ENCODE peak calls at places on chromosomes 3 and 15, in eight cellular contexts. O is NCI-H1105; N is effector CD4-positive, alpha-beta T cell; U is Peyer's patch; C is lung microvascular endothelial cell; X is A673; S is NCI-H460; D is left ventricle myocardium inferior. Z is an unnamed sample.

GRCh38 chr3:171783626-171784025 is 26.7 kb downstream of the PLD1 start:
- DNase-seq in O (no peak), N (no peak), U (no peak), C (no peak), X (no peak), S (no peak), D (no peak), Z (no peak)

GRCh38 chr3:13663781-13664535 is 115.0 kb downstream of the FBLN2 start:
- DNase-seq in O (no peak), N (no peak), U (no peak), C (no peak), X (no peak), S (no peak), D (no peak), Z (no peak)

GRCh38 chr3:134313839-134314587 is 60.2 kb downstream of the AMOTL2 start:
- DNase-seq in O (no peak), N (no peak), U (no peak), C (no peak), X (no peak), S (no peak), D (no peak), Z (no peak)

GRCh38 chr15:75061272-75061671 is 37.9 kb downstream of the PPCDC start:
- DNase-seq in O (no peak), N (no peak), U (no peak), C (no peak), X (no peak), S (no peak), D (no peak), Z (no peak)

GRCh38 chr3:128787256-128788253 is 61.6 kb downstream of the RAB7A start:
- DNase-seq in O (no peak), N (no peak), U (no peak), C (peak; percentile 51), X (peak; percentile 52), S (peak; percentile 26), D (no peak), Z (peak; percentile 31)

GRCh38 chr3:14125193-14126016 is 553 bp downstream of the TMEM43 start:
- DNase-seq in O (no peak), N (peak; percentile 48), U (no peak), C (peak; percentile 87), X (peak; percentile 86), S (peak; percentile 47), D (peak; percentile 42), Z (peak; percentile 46)

GRCh38 chr3:124492824-124493223 is 237.4 kb upstream of the UMPS start:
- DNase-seq in O (peak; percentile 17), N (no peak), U (peak; percentile 83), C (peak; percentile 55), X (peak; percentile 48), S (peak; percentile 23), D (peak; percentile 27), Z (peak; percentile 4)

GRCh38 chr3:197874653-197875052 is 75.3 kb upstream of the RPL35A start:
- DNase-seq in O (no peak), N (no peak), U (no peak), C (no peak), X (no peak), S (no peak), D (no peak), Z (no peak)

GRCh38 chr3:18767756-18768303 is 342.7 kb upstream of the SATB1 start:
- DNase-seq in O (no peak), N (no peak), U (no peak), C (no peak), X (no peak), S (no peak), D (no peak), Z (no peak)

GRCh38 chr3:12237912-12238650 is 50.8 kb upstream of the PPARG start:
- DNase-seq in O (no peak), N (no peak), U (no peak), C (no peak), X (no peak), S (no peak), D (no peak), Z (no peak)